ENCODE peak calls at places on chromosomes 3 and 15, in ten cellular contexts. M is right cardiac atrium; N is stimulated activated CD8-positive, alpha-beta memory T cell treated with anti-CD3 and anti-CD28 coated beads, Interleukin-7, amount 100 ng/mL, for 24 hours; X is erythroblast; Q is C1 segment of cervical spinal cord; D is activated CD8-positive, alpha-beta T cell treated with anti-CD3 and anti-CD28 coated beads, Interleukin-2, amount 10 ng/mL, durations not matched to agents 7 days and 5 days; F is HL-60; J is fibroblast of the aortic adventitia; W is HEK293T; O is nephron progenitor cell. L is an unnamed sample.

GRCh38 chr15:70625438-70625837 is 137.9 kb downstream of the UACA start:
- DNase-seq in D (no peak), J (no peak), W (no peak), M (no peak), F (no peak), Q (no peak), O (no peak), N (no peak), X (peak), L (no peak)

GRCh38 chr3:1190576-1190975 is 97.8 kb downstream of the CNTN6 start:
- DNase-seq in D (no peak), N (no peak), Q (no peak), W (no peak), X (no peak), O (no peak), J (no peak), F (no peak), M (no peak), L (no peak)

GRCh38 chr15:74132681-74133070 is 2.3 kb downstream of the ISLR2 start:
- DNase-seq in J (no peak), O (peak), X (peak), D (peak), W (no peak), Q (no peak), F (no peak), N (no peak), M (no peak), L (no peak)

GRCh38 chr3:153142961-153143360 is 19.1 kb upstream of the RAP2B start:
- DNase-seq in M (no peak), F (no peak), W (no peak), Q (no peak), D (no peak), O (no peak), X (no peak), N (no peak), J (no peak), L (no peak)

GRCh38 chr3:28940530-28940929 is 340.3 kb upstream of the RBMS3 start:
- DNase-seq in W (no peak), F (no peak), X (no peak), O (no peak), M (no peak), J (peak), D (no peak), Q (peak), N (no peak), L (peak)

GRCh38 chr15:69820819-69821218 is 276.9 kb downstream of the TLE3 start:
- DNase-seq in D (no peak), W (no peak), O (no peak), Q (no peak), F (no peak), N (no peak), X (no peak), M (no peak), J (no peak), L (no peak)

GRCh38 chr3:53650424-53650823 is 156.0 kb downstream of the CACNA1D start:
- DNase-seq in Q (no peak), J (no peak), M (no peak), W (no peak), O (no peak), D (no peak), N (no peak), X (no peak), F (no peak), L (no peak)

GRCh38 chr15:90174140-90174891 is 26.8 kb upstream of the SEMA4B start:
- DNase-seq in F (no peak), W (no peak), O (no peak), N (no peak), Q (peak), X (no peak), M (peak), J (no peak), D (no peak), L (peak)

GRCh38 chr3:66991478-66991877 is 6.6 kb upstream of the KBTBD8 start:
- DNase-seq in J (peak), W (no peak), X (peak), Q (no peak), N (no peak), O (no peak), F (peak), M (no peak), D (no peak), L (no peak)

GRCh38 chr3:184042617-184043016 is 10.2 kb upstream of the HTR3C start:
- DNase-seq in F (no peak), X (no peak), N (no peak), M (no peak), J (no peak), Q (no peak), D (no peak), W (no peak), O (no peak), L (no peak)

GRCh38 chr3:194808709-194809108 is 123.0 kb downstream of the FAM43A start:
- DNase-seq in W (no peak), Q (no peak), J (peak), N (no peak), F (no peak), X (no peak), D (no peak), O (no peak), M (no peak), L (no peak)

GRCh38 chr15:85615930-85616329 is 178.8 kb downstream of the KLHL25 start:
- DNase-seq in Q (no peak), F (no peak), O (no peak), X (peak), M (no peak), W (peak), N (no peak), D (peak), J (peak), L (peak)

GRCh38 chr15:64912379-64912778 is 677 bp downstream of the ANKDD1A start:
- DNase-seq in M (no peak), F (no peak), N (no peak), J (no peak), D (no peak), O (no peak), Q (no peak), X (no peak), W (no peak), L (no peak)

GRCh38 chr3:17678116-17678741 is 64.2 kb downstream of the TBC1D5 start:
- DNase-seq in D (no peak), O (no peak), J (peak), Q (no peak), W (no peak), N (no peak), X (no peak), F (peak), M (no peak), L (no peak)

GRCh38 chr3:29440321-29441019 is 159.6 kb downstream of the RBMS3 start:
- DNase-seq in F (no peak), J (no peak), Q (no peak), X (no peak), D (no peak), O (peak), M (peak), N (no peak), W (peak), L (no peak)

GRCh38 chr15:91227062-91227461 is 127.0 kb downstream of the SV2B start:
- DNase-seq in J (no peak), D (no peak), O (no peak), F (no peak), X (no peak), M (no peak), W (no peak), Q (no peak), N (no peak), L (no peak)

GRCh38 chr3:128556949-128557348 is 63.9 kb upstream of the GATA2 start:
- DNase-seq in N (no peak), F (no peak), W (no peak), J (no peak), D (no peak), X (no peak), O (no peak), M (no peak), Q (no peak), L (no peak)

GRCh38 chr3:197465996-197466549 is 89.7 kb downstream of the BDH1 start:
- DNase-seq in F (no peak), J (peak), M (no peak), O (no peak), D (no peak), W (no peak), Q (no peak), X (no peak), N (no peak), L (no peak)

GRCh38 chr3:77041156-77041696 is 1.3 kb downstream of the ROBO2 start:
- DNase-seq in X (no peak), O (no peak), W (no peak), D (no peak), N (no peak), Q (no peak), F (no peak), M (no peak), J (no peak), L (no peak)

GRCh38 chr15:66409565-66410108 is 22.9 kb downstream of the MAP2K1 start:
- DNase-seq in Q (no peak), N (no peak), W (no peak), D (no peak), O (no peak), X (no peak), F (no peak), M (no peak), J (no peak), L (no peak)

GRCh38 chr15:51884517-51885236 is 55.2 kb downstream of the TMOD3 start:
- DNase-seq in D (no peak), Q (no peak), X (no peak), O (no peak), M (no peak), N (no peak), F (no peak), J (no peak), W (no peak), L (no peak)

GRCh38 chr15:28106294-28107110 is 7.4 kb upstream of the OCA2 start:
- DNase-seq in Q (no peak), O (peak), M (no peak), X (no peak), F (no peak), J (no peak), D (no peak), W (no peak), N (no peak), L (no peak)

GRCh38 chr3:63763156-63763555 is 55.9 kb upstream of the C3orf49 start:
- DNase-seq in J (peak), X (no peak), Q (no peak), O (no peak), M (no peak), D (no peak), F (no peak), W (no peak), N (no peak), L (no peak)

L was measured in ovary.